ENCODE peak calls at places on chromosome X, in seven cellular contexts. M is H1, U is endodermal cell, R is GM12878, V is tibial artery, E is psoas muscle, K is lower lobe of right lung. J is an unnamed sample. For H3K9me3, the result is how much of the 10 kb centered on the place peaks cover.

GRCh38 chrX:123993904-123994635 is 32.6 kb downstream of the STAG2 start:
- DNase-seq in M (no peak), U (no peak), R (no peak), V (no peak), E (no peak), K (no peak), J (no peak)

GRCh38 chrX:153549807-153550206 is 32.4 kb downstream of the ATP2B3 start:
- DNase-seq in M (no peak), U (peak), R (no peak), V (no peak), E (no peak), K (no peak), J (no peak)

GRCh38 chrX:140190441-140191108 is 225.3 kb upstream of the CXorf66 start:
- DNase-seq in M (no peak), U (no peak), R (no peak), V (no peak), E (no peak), K (no peak), J (no peak)

GRCh38 chrX:139600105-139600504 is 69.6 kb downstream of the F9 start:
- DNase-seq in M (no peak), U (no peak), R (no peak), V (no peak), E (no peak), K (no peak), J (no peak)

GRCh38 chrX:39750246-39750790 is 347.4 kb downstream of the BCOR start:
- DNase-seq in M (no peak), U (no peak), R (no peak), V (no peak), E (no peak), K (no peak), J (no peak)

GRCh38 chrX:129706395-129707072 is 32.2 kb upstream of the XPNPEP2 start:
- DNase-seq in M (no peak), U (peak), R (no peak), V (peak), E (no peak), K (no peak), J (peak)

GRCh38 chrX:17500145-17500579 is 125.2 kb downstream of the NHS start:
- DNase-seq in M (no peak), U (no peak), R (no peak), V (no peak), E (no peak), K (no peak), J (no peak)

GRCh38 chrX:132490086-132490419 is 1.2 kb upstream of the MBNL3 start:
- DNase-seq in M (no peak), U (no peak), R (no peak), V (no peak), E (no peak), K (no peak), J (no peak)

GRCh38 chrX:46500054-46500453 is 45.2 kb downstream of the ZNF674 start:
- DNase-seq in M (no peak), U (no peak), R (no peak), V (no peak), E (no peak), K (no peak), J (no peak)

GRCh38 chrX:54786972-54787371 is 11.1 kb downstream of the ITIH6 start:
- DNase-seq in M (no peak), U (peak), R (no peak), V (no peak), E (no peak), K (no peak), J (no peak)

GRCh38 chrX:66050140-66050569 is 10.3 kb upstream of the VSIG4 start:
- DNase-seq in M (no peak), U (no peak), R (no peak), V (peak), E (no peak), K (no peak), J (no peak)

GRCh38 chrX:11151799-11152591 is 40.9 kb downstream of the HCCS start:
- DNase-seq in M (no peak), U (no peak), R (no peak), V (no peak), E (no peak), K (no peak), J (no peak)

GRCh38 chrX:110415440-110416167 is 57.0 kb downstream of the RTL9 start:
- DNase-seq in M (no peak), U (no peak), R (no peak), V (no peak), E (no peak), K (no peak), J (no peak)

GRCh38 chrX:108511721-108512120 is 72.1 kb downstream of the COL4A5 start:
- DNase-seq in M (no peak), U (no peak), R (no peak), V (no peak), E (no peak), K (no peak), J (no peak)

GRCh38 chrX:38970845-38971244 is 169.6 kb downstream of the MID1IP1 start:
- DNase-seq in M (no peak), U (no peak), R (no peak), V (no peak), E (no peak), K (no peak), J (no peak)

GRCh38 chrX:38061335-38061734 is 55.0 kb downstream of the SYTL5 start:
- DNase-seq in M (no peak), U (no peak), R (no peak), V (no peak), E (no peak), K (no peak), J (no peak)

GRCh38 chrX:72620550-72621145 is 48.0 kb upstream of the HDAC8 start:
- DNase-seq in M (no peak), U (no peak), R (no peak), V (peak), E (peak), K (peak), J (peak)

GRCh38 chrX:40719218-40719617 is 16.1 kb downstream of the MED14 start:
- DNase-seq in M (no peak), U (no peak), R (no peak), V (no peak), E (no peak), K (no peak), J (no peak)

GRCh38 chrX:16103625-16104024 is 19.7 kb upstream of the GRPR start:
- DNase-seq in M (no peak), U (no peak), R (no peak), V (no peak), E (no peak), K (no peak), J (no peak)

GRCh38 chrX:102787283-102787682 is 66.7 kb downstream of the GPRASP3 start:
- DNase-seq in M (no peak), U (no peak), R (no peak), V (no peak), E (no peak), K (no peak), J (no peak)

GRCh38 chrX:17237146-17237545 is 137.9 kb upstream of the NHS start:
- DNase-seq in M (no peak), U (no peak), R (no peak), V (no peak), E (no peak), K (no peak), J (no peak)

GRCh38 chrX:141405878-141406492 is 163.7 kb upstream of the SPANXC start:
- DNase-seq in M (no peak), U (no peak), R (no peak), V (no peak), E (no peak), K (no peak), J (peak)

GRCh38 chrX:121802881-121803412 is 755.5 kb downstream of the GLUD2 start:
- DNase-seq in M (no peak), U (no peak), R (no peak), V (no peak), E (no peak), K (no peak), J (no peak)

GRCh38 chrX:142089193-142089592 is 115.9 kb downstream of the MAGEC2 start:
- DNase-seq in M (no peak), U (no peak), R (no peak), V (no peak), E (no peak), K (no peak), J (no peak)

GRCh38 chrX:2342878-2343277 is 157.9 kb downstream of the DHRSX start:
- DNase-seq in M (no peak), U (no peak), R (no peak), V (no peak), E (no peak), K (no peak), J (peak)

GRCh38 chrX:150766351-150767044 is 73.3 kb downstream of the MTMR1 start:
- DNase-seq in M (no peak), U (peak), R (no peak), V (no peak), E (no peak), K (no peak), J (no peak)

GRCh38 chrX:45750639-45751038 is 550.0 kb upstream of the DIPK2B start:
- DNase-seq in M (no peak), U (no peak), R (no peak), V (no peak), E (no peak), K (no peak), J (no peak)

DNA sequence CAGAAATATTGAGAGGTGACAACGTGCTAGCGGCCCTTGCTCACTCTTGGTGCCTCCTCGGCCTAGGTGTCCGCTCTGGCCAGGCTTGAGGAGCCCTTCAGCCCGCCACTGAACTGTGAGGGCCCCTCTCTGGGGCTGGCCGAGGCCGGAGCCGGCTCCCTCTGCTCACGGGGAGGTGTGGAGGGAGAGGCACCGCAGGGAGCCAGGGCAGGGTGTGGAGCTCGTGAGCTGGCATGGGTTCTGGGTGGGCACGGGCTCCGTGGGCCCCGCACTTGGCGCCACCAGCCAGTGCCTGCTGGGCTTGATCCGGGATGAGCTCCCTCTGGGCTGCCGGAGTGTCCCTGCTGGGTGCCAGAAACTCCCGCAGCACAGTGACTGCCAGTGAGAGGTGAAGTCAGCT is 16.0 kb upstream of the VAMP7 start:
- DNase-seq in M (no peak), U (no peak), R (no peak), V (no peak), E (no peak), K (no peak), J (no peak)
- H3K9me3 ChIP-seq in M (under half), U (under half), R (under half), V (under half), E (under half), K (under half), J (under half)

DNA sequence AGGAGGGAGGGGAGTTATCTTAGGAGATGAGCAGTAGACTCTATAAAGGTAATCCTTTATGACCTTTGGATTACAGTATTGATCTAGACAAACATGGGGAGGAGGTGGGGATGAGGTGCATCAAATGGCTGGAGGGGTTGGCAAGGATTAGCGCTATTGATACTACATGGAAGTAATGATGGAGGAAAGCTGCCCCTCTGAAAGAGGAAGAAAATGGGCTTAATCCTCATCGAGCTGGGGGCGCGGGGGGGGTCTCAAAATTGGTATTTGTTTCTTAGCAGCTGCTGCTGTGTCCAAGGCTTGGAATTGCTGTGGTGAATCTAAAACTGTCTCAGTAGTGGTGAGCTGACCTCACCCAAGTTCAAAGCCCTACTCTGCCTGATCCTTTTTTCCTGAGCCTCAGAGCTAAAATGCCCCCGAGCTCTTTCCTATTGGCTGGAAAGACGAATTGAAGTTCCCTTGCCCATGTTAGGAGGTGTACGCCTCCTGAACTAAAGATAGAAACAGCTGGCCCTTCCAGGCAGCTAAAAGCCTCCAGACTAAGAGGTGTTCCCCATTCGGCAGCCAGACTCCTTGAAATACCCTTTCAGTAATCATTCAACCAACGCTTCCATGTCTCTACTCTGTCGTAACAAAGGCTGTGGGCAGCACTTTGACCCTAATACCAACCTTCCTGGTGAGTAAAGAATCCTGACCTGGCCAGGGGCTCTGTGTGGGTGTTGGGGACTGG is at the start of gene ITGB1BP2:
- DNase-seq in M (no peak), U (no peak), R (no peak), V (peak), E (no peak), K (no peak), J (no peak)
- H3K4me3 ChIP-seq in M (no peak), U (no peak), R (no peak), V (peak), E (peak), K (no peak), J (no peak)

GRCh38 chrX:68355629-68355920 is 77.7 kb downstream of the OPHN1 start:
- DNase-seq in M (no peak), U (no peak), R (no peak), V (no peak), E (no peak), K (no peak), J (peak)
- H3K27ac ChIP-seq in M (no peak), U (no peak), R (no peak), V (no peak), E (no peak), K (no peak), J (no peak)

GRCh38 chrX:145823132-145823531 is 5.5 kb downstream of the SLITRK2 start:
- DNase-seq in M (no peak), U (peak), R (no peak), V (no peak), E (no peak), K (no peak), J (no peak)
- H3K9me3 ChIP-seq in M (under half), U (under half), R (under half), V (under half), E (under half), K (under half), J (under half)

GRCh38 chrX:48589482-48590162 is 7.7 kb upstream of the WDR13 start:
- DNase-seq in M (no peak), U (no peak), R (no peak), V (no peak), E (no peak), K (no peak), J (no peak)
- H3K4me3 ChIP-seq in M (no peak), U (no peak), R (no peak), V (no peak), E (no peak), K (no peak), J (no peak)

DNA sequence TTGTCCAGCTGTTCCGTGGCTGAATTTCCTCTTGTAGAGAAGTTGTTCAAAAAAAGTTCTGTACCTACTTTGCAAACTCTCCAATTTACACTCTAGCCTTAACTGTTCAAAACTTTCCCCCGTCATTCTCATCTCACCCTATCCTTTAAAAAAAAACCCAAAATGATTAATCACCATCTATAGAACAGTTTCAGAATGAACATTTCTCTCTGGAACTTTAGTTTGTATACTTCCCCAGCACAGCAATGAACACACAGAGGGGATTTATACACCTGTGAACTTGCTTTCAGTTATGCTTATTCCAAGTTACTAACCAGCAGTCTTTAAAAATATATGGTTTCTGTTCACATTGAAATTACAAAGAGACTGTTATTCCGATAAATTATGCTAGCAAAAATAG is 1.2 kb downstream of the GEMIN8 start:
- DNase-seq in M (no peak), U (no peak), R (peak), V (no peak), E (no peak), K (no peak), J (no peak)
- H3K27ac ChIP-seq in M (no peak), U (no peak), R (peak), V (peak), E (peak), K (no peak), J (peak)

J was measured in SJSA1.